ENCODE peak calls at places on chromosomes 11 and 22, in five cellular contexts. One of them, this sample, is unnamed.

GRCh38 chr11:12502950-12503579 is 125.7 kb downstream of the PARVA start:
- DNase-seq in colonic mucosa: no peak
- DNase-seq in NCI-H748 treated with DMSO at 0.1 percent for 48 hours: no peak
- DNase-seq in myocyte: peak
- DNase-seq in neural crest cell: no peak
- DNase-seq in this sample: no peak

GRCh38 chr22:25878933-25879332 is 136.9 kb downstream of the MYO18B start:
- DNase-seq in NCI-H748 treated with DMSO at 0.1 percent for 48 hours: peak
- DNase-seq in myocyte: peak
- DNase-seq in neural crest cell: no peak
- DNase-seq in colonic mucosa: no peak
- DNase-seq in this sample: no peak

GRCh38 chr11:69480547-69481392 is 693 bp upstream of the LINC01488 start:
- DNase-seq in myocyte: no peak
- DNase-seq in NCI-H748 treated with DMSO at 0.1 percent for 48 hours: no peak
- DNase-seq in neural crest cell: no peak
- DNase-seq in colonic mucosa: peak
- DNase-seq in this sample: no peak

GRCh38 chr22:44143117-44143495 is 37.6 kb upstream of the PARVG start:
- DNase-seq in NCI-H748 treated with DMSO at 0.1 percent for 48 hours: no peak
- DNase-seq in myocyte: no peak
- DNase-seq in colonic mucosa: no peak
- DNase-seq in neural crest cell: no peak
- DNase-seq in this sample: no peak

GRCh38 chr11:11969380-11970215 is 38.8 kb downstream of the DKK3 start:
- DNase-seq in myocyte: no peak
- DNase-seq in neural crest cell: no peak
- DNase-seq in NCI-H748 treated with DMSO at 0.1 percent for 48 hours: no peak
- DNase-seq in colonic mucosa: no peak
- DNase-seq in this sample: no peak

GRCh38 chr22:44870021-44870420 is 117.6 kb downstream of the ARHGAP8 start:
- DNase-seq in neural crest cell: no peak
- DNase-seq in colonic mucosa: no peak
- DNase-seq in myocyte: peak
- DNase-seq in NCI-H748 treated with DMSO at 0.1 percent for 48 hours: no peak
- DNase-seq in this sample: no peak

GRCh38 chr11:76765863-76766350 is 17.2 kb upstream of the TSKU start:
- DNase-seq in neural crest cell: no peak
- DNase-seq in NCI-H748 treated with DMSO at 0.1 percent for 48 hours: no peak
- DNase-seq in colonic mucosa: no peak
- DNase-seq in myocyte: no peak
- DNase-seq in this sample: no peak

GRCh38 chr11:12043221-12043620 is 34.8 kb upstream of the DKK3 start:
- DNase-seq in colonic mucosa: no peak
- DNase-seq in NCI-H748 treated with DMSO at 0.1 percent for 48 hours: no peak
- DNase-seq in myocyte: no peak
- DNase-seq in neural crest cell: no peak
- DNase-seq in this sample: no peak

GRCh38 chr11:124758355-124759267 is 3.5 kb downstream of the ESAM start:
- DNase-seq in myocyte: peak
- DNase-seq in NCI-H748 treated with DMSO at 0.1 percent for 48 hours: peak
- DNase-seq in neural crest cell: peak
- DNase-seq in colonic mucosa: peak
- DNase-seq in this sample: peak

GRCh38 chr22:39280250-39280649 is 35.5 kb upstream of the PDGFB start:
- DNase-seq in myocyte: no peak
- DNase-seq in NCI-H748 treated with DMSO at 0.1 percent for 48 hours: no peak
- DNase-seq in colonic mucosa: no peak
- DNase-seq in neural crest cell: no peak
- DNase-seq in this sample: no peak

GRCh38 chr22:50162391-50162956 is 8.1 kb upstream of the PANX2 start:
- DNase-seq in neural crest cell: no peak
- DNase-seq in colonic mucosa: no peak
- DNase-seq in NCI-H748 treated with DMSO at 0.1 percent for 48 hours: no peak
- DNase-seq in myocyte: no peak
- DNase-seq in this sample: no peak

GRCh38 chr11:26418391-26418790 is 86.5 kb downstream of the ANO3 start:
- DNase-seq in NCI-H748 treated with DMSO at 0.1 percent for 48 hours: no peak
- DNase-seq in myocyte: no peak
- DNase-seq in neural crest cell: no peak
- DNase-seq in colonic mucosa: no peak
- DNase-seq in this sample: no peak

GRCh38 chr11:117618956-117619355 is 178.1 kb downstream of the DSCAML1 start:
- DNase-seq in colonic mucosa: no peak
- DNase-seq in neural crest cell: no peak
- DNase-seq in NCI-H748 treated with DMSO at 0.1 percent for 48 hours: no peak
- DNase-seq in myocyte: peak
- DNase-seq in this sample: no peak

GRCh38 chr22:42269407-42270177 is 861 bp downstream of the TCF20 start:
- DNase-seq in neural crest cell: peak
- DNase-seq in NCI-H748 treated with DMSO at 0.1 percent for 48 hours: peak
- DNase-seq in colonic mucosa: peak
- DNase-seq in myocyte: peak
- DNase-seq in this sample: peak

GRCh38 chr11:79919340-79919739 is 478.5 kb upstream of the TENM4 start:
- DNase-seq in myocyte: no peak
- DNase-seq in NCI-H748 treated with DMSO at 0.1 percent for 48 hours: no peak
- DNase-seq in colonic mucosa: peak
- DNase-seq in neural crest cell: no peak
- DNase-seq in this sample: no peak

GRCh38 chr11:3056296-3057068 is 741 bp downstream of the CARS1 start:
- DNase-seq in NCI-H748 treated with DMSO at 0.1 percent for 48 hours: no peak
- DNase-seq in colonic mucosa: peak
- DNase-seq in neural crest cell: no peak
- DNase-seq in myocyte: peak
- DNase-seq in this sample: no peak

GRCh38 chr11:125995313-125995712 is 49.5 kb downstream of the VSIG10L2 start:
- DNase-seq in myocyte: peak
- DNase-seq in NCI-H748 treated with DMSO at 0.1 percent for 48 hours: no peak
- DNase-seq in colonic mucosa: no peak
- DNase-seq in neural crest cell: no peak
- DNase-seq in this sample: no peak

GRCh38 chr22:38260760-38261477 is 11.9 kb downstream of the TMEM184B start:
- DNase-seq in neural crest cell: no peak
- DNase-seq in myocyte: peak
- DNase-seq in colonic mucosa: no peak
- DNase-seq in NCI-H748 treated with DMSO at 0.1 percent for 48 hours: no peak
- DNase-seq in this sample: no peak

GRCh38 chr11:113614097-113614496 is 92.0 kb downstream of the TMPRSS5 start:
- DNase-seq in neural crest cell: no peak
- DNase-seq in colonic mucosa: no peak
- DNase-seq in NCI-H748 treated with DMSO at 0.1 percent for 48 hours: no peak
- DNase-seq in myocyte: no peak
- DNase-seq in this sample: no peak

GRCh38 chr22:43152355-43153071 is 1.2 kb downstream of the TSPO start:
- DNase-seq in neural crest cell: no peak
- DNase-seq in myocyte: peak
- DNase-seq in NCI-H748 treated with DMSO at 0.1 percent for 48 hours: no peak
- DNase-seq in colonic mucosa: peak
- DNase-seq in this sample: peak

This sample was measured in HL-60.